ENCODE peak calls at places on chromosomes 12 and 14, in ten cellular contexts. One of them, this sample, is unnamed.

GRCh38 chr12:46386877-46387629 is 14.5 kb upstream of the SLC38A2 start:
- DNase-seq in NCI-H1092: no peak
- DNase-seq in activated CD4-positive, alpha-beta T cell treated with anti-CD3 and anti-CD28 coated beads for 48 hours: no peak
- DNase-seq in RWPE1: no peak
- DNase-seq in epithelial cell of esophagus: no peak
- DNase-seq in NCI-H510A treated with DMSO at 0.1 percent for 48 hours: no peak
- DNase-seq in KG1: peak
- DNase-seq in fibroblast of mammary gland: peak
- DNase-seq in upper lobe of right lung: no peak
- DNase-seq in Right ventricle myocardium superior: peak
- DNase-seq in this sample: no peak

GRCh38 chr12:86290615-86291014 is 34.4 kb upstream of the MGAT4C start:
- DNase-seq in NCI-H1092: no peak
- DNase-seq in activated CD4-positive, alpha-beta T cell treated with anti-CD3 and anti-CD28 coated beads for 48 hours: no peak
- DNase-seq in RWPE1: no peak
- DNase-seq in epithelial cell of esophagus: no peak
- DNase-seq in NCI-H510A treated with DMSO at 0.1 percent for 48 hours: no peak
- DNase-seq in KG1: no peak
- DNase-seq in fibroblast of mammary gland: no peak
- DNase-seq in upper lobe of right lung: no peak
- DNase-seq in Right ventricle myocardium superior: no peak
- DNase-seq in this sample: no peak

GRCh38 chr12:34396006-34396860 is 373.9 kb downstream of the ALG10 start:
- DNase-seq in NCI-H1092: no peak
- DNase-seq in activated CD4-positive, alpha-beta T cell treated with anti-CD3 and anti-CD28 coated beads for 48 hours: no peak
- DNase-seq in RWPE1: no peak
- DNase-seq in epithelial cell of esophagus: no peak
- DNase-seq in NCI-H510A treated with DMSO at 0.1 percent for 48 hours: no peak
- DNase-seq in KG1: no peak
- DNase-seq in fibroblast of mammary gland: no peak
- DNase-seq in upper lobe of right lung: peak
- DNase-seq in Right ventricle myocardium superior: peak
- DNase-seq in this sample: no peak

GRCh38 chr12:114774181-114774580 is 90.2 kb upstream of the TBX3 start:
- DNase-seq in NCI-H1092: no peak
- DNase-seq in activated CD4-positive, alpha-beta T cell treated with anti-CD3 and anti-CD28 coated beads for 48 hours: no peak
- DNase-seq in RWPE1: no peak
- DNase-seq in epithelial cell of esophagus: no peak
- DNase-seq in NCI-H510A treated with DMSO at 0.1 percent for 48 hours: no peak
- DNase-seq in KG1: no peak
- DNase-seq in fibroblast of mammary gland: peak
- DNase-seq in upper lobe of right lung: no peak
- DNase-seq in Right ventricle myocardium superior: no peak
- DNase-seq in this sample: no peak

GRCh38 chr12:55929306-55929791 is 1.6 kb upstream of the DGKA start:
- DNase-seq in NCI-H1092: no peak
- DNase-seq in activated CD4-positive, alpha-beta T cell treated with anti-CD3 and anti-CD28 coated beads for 48 hours: peak
- DNase-seq in RWPE1: no peak
- DNase-seq in epithelial cell of esophagus: no peak
- DNase-seq in NCI-H510A treated with DMSO at 0.1 percent for 48 hours: no peak
- DNase-seq in KG1: peak
- DNase-seq in fibroblast of mammary gland: no peak
- DNase-seq in upper lobe of right lung: no peak
- DNase-seq in Right ventricle myocardium superior: no peak
- DNase-seq in this sample: no peak

GRCh38 chr12:2355198-2355597 is 302.4 kb downstream of the CACNA1C start:
- DNase-seq in NCI-H1092: no peak
- DNase-seq in activated CD4-positive, alpha-beta T cell treated with anti-CD3 and anti-CD28 coated beads for 48 hours: no peak
- DNase-seq in RWPE1: no peak
- DNase-seq in epithelial cell of esophagus: no peak
- DNase-seq in NCI-H510A treated with DMSO at 0.1 percent for 48 hours: no peak
- DNase-seq in KG1: no peak
- DNase-seq in fibroblast of mammary gland: no peak
- DNase-seq in upper lobe of right lung: no peak
- DNase-seq in Right ventricle myocardium superior: no peak
- DNase-seq in this sample: no peak

GRCh38 chr12:105245291-105245690 is 9.3 kb upstream of the APPL2 start:
- DNase-seq in NCI-H1092: no peak
- DNase-seq in activated CD4-positive, alpha-beta T cell treated with anti-CD3 and anti-CD28 coated beads for 48 hours: no peak
- DNase-seq in RWPE1: no peak
- DNase-seq in epithelial cell of esophagus: peak
- DNase-seq in NCI-H510A treated with DMSO at 0.1 percent for 48 hours: no peak
- DNase-seq in KG1: no peak
- DNase-seq in fibroblast of mammary gland: no peak
- DNase-seq in upper lobe of right lung: no peak
- DNase-seq in Right ventricle myocardium superior: no peak
- DNase-seq in this sample: no peak

GRCh38 chr12:14795028-14795448 is 8.2 kb downstream of the WBP11 start:
- DNase-seq in NCI-H1092: no peak
- DNase-seq in activated CD4-positive, alpha-beta T cell treated with anti-CD3 and anti-CD28 coated beads for 48 hours: no peak
- DNase-seq in RWPE1: no peak
- DNase-seq in epithelial cell of esophagus: no peak
- DNase-seq in NCI-H510A treated with DMSO at 0.1 percent for 48 hours: no peak
- DNase-seq in KG1: no peak
- DNase-seq in fibroblast of mammary gland: peak
- DNase-seq in upper lobe of right lung: no peak
- DNase-seq in Right ventricle myocardium superior: no peak
- DNase-seq in this sample: no peak

GRCh38 chr12:115421796-115422709 is 738.1 kb upstream of the TBX3 start:
- DNase-seq in NCI-H1092: no peak
- DNase-seq in activated CD4-positive, alpha-beta T cell treated with anti-CD3 and anti-CD28 coated beads for 48 hours: no peak
- DNase-seq in RWPE1: no peak
- DNase-seq in epithelial cell of esophagus: no peak
- DNase-seq in NCI-H510A treated with DMSO at 0.1 percent for 48 hours: no peak
- DNase-seq in KG1: no peak
- DNase-seq in fibroblast of mammary gland: no peak
- DNase-seq in upper lobe of right lung: no peak
- DNase-seq in Right ventricle myocardium superior: no peak
- DNase-seq in this sample: no peak

GRCh38 chr14:93480867-93481266 is 50.1 kb downstream of the UNC79 start:
- DNase-seq in NCI-H1092: no peak
- DNase-seq in activated CD4-positive, alpha-beta T cell treated with anti-CD3 and anti-CD28 coated beads for 48 hours: no peak
- DNase-seq in RWPE1: no peak
- DNase-seq in epithelial cell of esophagus: no peak
- DNase-seq in NCI-H510A treated with DMSO at 0.1 percent for 48 hours: no peak
- DNase-seq in KG1: no peak
- DNase-seq in fibroblast of mammary gland: no peak
- DNase-seq in upper lobe of right lung: no peak
- DNase-seq in Right ventricle myocardium superior: no peak
- DNase-seq in this sample: no peak

GRCh38 chr12:95545731-95546490 is 5.4 kb downstream of the USP44 start:
- DNase-seq in NCI-H1092: no peak
- DNase-seq in activated CD4-positive, alpha-beta T cell treated with anti-CD3 and anti-CD28 coated beads for 48 hours: no peak
- DNase-seq in RWPE1: no peak
- DNase-seq in epithelial cell of esophagus: no peak
- DNase-seq in NCI-H510A treated with DMSO at 0.1 percent for 48 hours: no peak
- DNase-seq in KG1: no peak
- DNase-seq in fibroblast of mammary gland: no peak
- DNase-seq in upper lobe of right lung: no peak
- DNase-seq in Right ventricle myocardium superior: no peak
- DNase-seq in this sample: peak

GRCh38 chr14:38824691-38825090 is 278.3 kb downstream of the SEC23A start:
- DNase-seq in NCI-H1092: no peak
- DNase-seq in activated CD4-positive, alpha-beta T cell treated with anti-CD3 and anti-CD28 coated beads for 48 hours: no peak
- DNase-seq in RWPE1: no peak
- DNase-seq in epithelial cell of esophagus: no peak
- DNase-seq in NCI-H510A treated with DMSO at 0.1 percent for 48 hours: no peak
- DNase-seq in KG1: no peak
- DNase-seq in fibroblast of mammary gland: no peak
- DNase-seq in upper lobe of right lung: no peak
- DNase-seq in Right ventricle myocardium superior: no peak
- DNase-seq in this sample: no peak

GRCh38 chr14:20683896-20684661 is at the start of gene RNASE4:
- DNase-seq in NCI-H1092: no peak
- DNase-seq in activated CD4-positive, alpha-beta T cell treated with anti-CD3 and anti-CD28 coated beads for 48 hours: peak
- DNase-seq in RWPE1: peak
- DNase-seq in epithelial cell of esophagus: peak
- DNase-seq in NCI-H510A treated with DMSO at 0.1 percent for 48 hours: peak
- DNase-seq in KG1: peak
- DNase-seq in fibroblast of mammary gland: peak
- DNase-seq in upper lobe of right lung: peak
- DNase-seq in Right ventricle myocardium superior: peak
- DNase-seq in this sample: no peak

GRCh38 chr12:3129301-3130052 is 52.3 kb downstream of the TSPAN9 start:
- DNase-seq in NCI-H1092: peak
- DNase-seq in activated CD4-positive, alpha-beta T cell treated with anti-CD3 and anti-CD28 coated beads for 48 hours: peak
- DNase-seq in RWPE1: no peak
- DNase-seq in epithelial cell of esophagus: no peak
- DNase-seq in NCI-H510A treated with DMSO at 0.1 percent for 48 hours: no peak
- DNase-seq in KG1: peak
- DNase-seq in fibroblast of mammary gland: peak
- DNase-seq in upper lobe of right lung: no peak
- DNase-seq in Right ventricle myocardium superior: no peak
- DNase-seq in this sample: no peak

GRCh38 chr14:51242545-51243490 is 2.8 kb downstream of the TMX1 start:
- DNase-seq in NCI-H1092: no peak
- DNase-seq in activated CD4-positive, alpha-beta T cell treated with anti-CD3 and anti-CD28 coated beads for 48 hours: no peak
- DNase-seq in RWPE1: no peak
- DNase-seq in epithelial cell of esophagus: no peak
- DNase-seq in NCI-H510A treated with DMSO at 0.1 percent for 48 hours: no peak
- DNase-seq in KG1: no peak
- DNase-seq in fibroblast of mammary gland: peak
- DNase-seq in upper lobe of right lung: no peak
- DNase-seq in Right ventricle myocardium superior: no peak
- DNase-seq in this sample: no peak

GRCh38 chr12:124837958-124838803 is 25.5 kb downstream of the SCARB1 start:
- DNase-seq in NCI-H1092: peak
- DNase-seq in activated CD4-positive, alpha-beta T cell treated with anti-CD3 and anti-CD28 coated beads for 48 hours: no peak
- DNase-seq in RWPE1: peak
- DNase-seq in epithelial cell of esophagus: peak
- DNase-seq in NCI-H510A treated with DMSO at 0.1 percent for 48 hours: no peak
- DNase-seq in KG1: no peak
- DNase-seq in fibroblast of mammary gland: peak
- DNase-seq in upper lobe of right lung: no peak
- DNase-seq in Right ventricle myocardium superior: peak
- DNase-seq in this sample: peak

GRCh38 chr12:68636268-68636667 is 25.6 kb downstream of the RAP1B start:
- DNase-seq in NCI-H1092: no peak
- DNase-seq in activated CD4-positive, alpha-beta T cell treated with anti-CD3 and anti-CD28 coated beads for 48 hours: no peak
- DNase-seq in RWPE1: no peak
- DNase-seq in epithelial cell of esophagus: peak
- DNase-seq in NCI-H510A treated with DMSO at 0.1 percent for 48 hours: no peak
- DNase-seq in KG1: no peak
- DNase-seq in fibroblast of mammary gland: peak
- DNase-seq in upper lobe of right lung: no peak
- DNase-seq in Right ventricle myocardium superior: no peak
- DNase-seq in this sample: no peak

GRCh38 chr12:52867152-52867551 is 18.4 kb upstream of the KRT78 start:
- DNase-seq in NCI-H1092: no peak
- DNase-seq in activated CD4-positive, alpha-beta T cell treated with anti-CD3 and anti-CD28 coated beads for 48 hours: no peak
- DNase-seq in RWPE1: no peak
- DNase-seq in epithelial cell of esophagus: peak
- DNase-seq in NCI-H510A treated with DMSO at 0.1 percent for 48 hours: no peak
- DNase-seq in KG1: no peak
- DNase-seq in fibroblast of mammary gland: no peak
- DNase-seq in upper lobe of right lung: no peak
- DNase-seq in Right ventricle myocardium superior: no peak
- DNase-seq in this sample: no peak

GRCh38 chr12:104764225-104765073 is 193.6 kb downstream of the SLC41A2 start:
- DNase-seq in NCI-H1092: no peak
- DNase-seq in activated CD4-positive, alpha-beta T cell treated with anti-CD3 and anti-CD28 coated beads for 48 hours: no peak
- DNase-seq in RWPE1: no peak
- DNase-seq in epithelial cell of esophagus: no peak
- DNase-seq in NCI-H510A treated with DMSO at 0.1 percent for 48 hours: no peak
- DNase-seq in KG1: no peak
- DNase-seq in fibroblast of mammary gland: no peak
- DNase-seq in upper lobe of right lung: no peak
- DNase-seq in Right ventricle myocardium superior: no peak
- DNase-seq in this sample: no peak

GRCh38 chr14:22843123-22843925 is 6.9 kb downstream of the MMP14 start:
- DNase-seq in NCI-H1092: no peak
- DNase-seq in activated CD4-positive, alpha-beta T cell treated with anti-CD3 and anti-CD28 coated beads for 48 hours: no peak
- DNase-seq in RWPE1: no peak
- DNase-seq in epithelial cell of esophagus: no peak
- DNase-seq in NCI-H510A treated with DMSO at 0.1 percent for 48 hours: no peak
- DNase-seq in KG1: no peak
- DNase-seq in fibroblast of mammary gland: no peak
- DNase-seq in upper lobe of right lung: no peak
- DNase-seq in Right ventricle myocardium superior: no peak
- DNase-seq in this sample: no peak

GRCh38 chr14:68526420-68527105 is 266.3 kb downstream of the ZFP36L1 start:
- DNase-seq in NCI-H1092: no peak
- DNase-seq in activated CD4-positive, alpha-beta T cell treated with anti-CD3 and anti-CD28 coated beads for 48 hours: no peak
- DNase-seq in RWPE1: no peak
- DNase-seq in epithelial cell of esophagus: peak
- DNase-seq in NCI-H510A treated with DMSO at 0.1 percent for 48 hours: no peak
- DNase-seq in KG1: no peak
- DNase-seq in fibroblast of mammary gland: no peak
- DNase-seq in upper lobe of right lung: peak
- DNase-seq in Right ventricle myocardium superior: peak
- DNase-seq in this sample: peak

GRCh38 chr12:56839489-56840442 is 76.6 kb downstream of the HSD17B6 start:
- DNase-seq in NCI-H1092: no peak
- DNase-seq in activated CD4-positive, alpha-beta T cell treated with anti-CD3 and anti-CD28 coated beads for 48 hours: peak
- DNase-seq in RWPE1: peak
- DNase-seq in epithelial cell of esophagus: peak
- DNase-seq in NCI-H510A treated with DMSO at 0.1 percent for 48 hours: no peak
- DNase-seq in KG1: no peak
- DNase-seq in fibroblast of mammary gland: peak
- DNase-seq in upper lobe of right lung: peak
- DNase-seq in Right ventricle myocardium superior: peak
- DNase-seq in this sample: no peak

GRCh38 chr14:64605926-64606685 is 56.3 kb downstream of the PPP1R36 start:
- DNase-seq in NCI-H1092: no peak
- DNase-seq in activated CD4-positive, alpha-beta T cell treated with anti-CD3 and anti-CD28 coated beads for 48 hours: no peak
- DNase-seq in RWPE1: peak
- DNase-seq in epithelial cell of esophagus: peak
- DNase-seq in NCI-H510A treated with DMSO at 0.1 percent for 48 hours: no peak
- DNase-seq in KG1: no peak
- DNase-seq in fibroblast of mammary gland: peak
- DNase-seq in upper lobe of right lung: no peak
- DNase-seq in Right ventricle myocardium superior: no peak
- DNase-seq in this sample: no peak

GRCh38 chr12:107437954-107438353 is 247.6 kb upstream of the PWP1 start:
- DNase-seq in NCI-H1092: no peak
- DNase-seq in activated CD4-positive, alpha-beta T cell treated with anti-CD3 and anti-CD28 coated beads for 48 hours: no peak
- DNase-seq in RWPE1: no peak
- DNase-seq in epithelial cell of esophagus: no peak
- DNase-seq in NCI-H510A treated with DMSO at 0.1 percent for 48 hours: no peak
- DNase-seq in KG1: no peak
- DNase-seq in fibroblast of mammary gland: no peak
- DNase-seq in upper lobe of right lung: no peak
- DNase-seq in Right ventricle myocardium superior: no peak
- DNase-seq in this sample: no peak

GRCh38 chr14:54877015-54877702 is 25.5 kb downstream of the GCH1 start:
- DNase-seq in NCI-H1092: no peak
- DNase-seq in activated CD4-positive, alpha-beta T cell treated with anti-CD3 and anti-CD28 coated beads for 48 hours: no peak
- DNase-seq in RWPE1: no peak
- DNase-seq in epithelial cell of esophagus: no peak
- DNase-seq in NCI-H510A treated with DMSO at 0.1 percent for 48 hours: no peak
- DNase-seq in KG1: no peak
- DNase-seq in fibroblast of mammary gland: peak
- DNase-seq in upper lobe of right lung: no peak
- DNase-seq in Right ventricle myocardium superior: no peak
- DNase-seq in this sample: no peak

GRCh38 chr12:13293086-13293485 is 96.6 kb downstream of the EMP1 start:
- DNase-seq in NCI-H1092: no peak
- DNase-seq in activated CD4-positive, alpha-beta T cell treated with anti-CD3 and anti-CD28 coated beads for 48 hours: no peak
- DNase-seq in RWPE1: no peak
- DNase-seq in epithelial cell of esophagus: no peak
- DNase-seq in NCI-H510A treated with DMSO at 0.1 percent for 48 hours: no peak
- DNase-seq in KG1: no peak
- DNase-seq in fibroblast of mammary gland: peak
- DNase-seq in upper lobe of right lung: no peak
- DNase-seq in Right ventricle myocardium superior: no peak
- DNase-seq in this sample: no peak

GRCh38 chr12:57529831-57530230 is 7.2 kb downstream of the MBD6 start:
- DNase-seq in NCI-H1092: no peak
- DNase-seq in activated CD4-positive, alpha-beta T cell treated with anti-CD3 and anti-CD28 coated beads for 48 hours: no peak
- DNase-seq in RWPE1: no peak
- DNase-seq in epithelial cell of esophagus: no peak
- DNase-seq in NCI-H510A treated with DMSO at 0.1 percent for 48 hours: no peak
- DNase-seq in KG1: no peak
- DNase-seq in fibroblast of mammary gland: no peak
- DNase-seq in upper lobe of right lung: no peak
- DNase-seq in Right ventricle myocardium superior: no peak
- DNase-seq in this sample: no peak

GRCh38 chr12:12488296-12488695 is 74.4 kb downstream of the DUSP16 start:
- DNase-seq in NCI-H1092: no peak
- DNase-seq in activated CD4-positive, alpha-beta T cell treated with anti-CD3 and anti-CD28 coated beads for 48 hours: no peak
- DNase-seq in RWPE1: no peak
- DNase-seq in epithelial cell of esophagus: no peak
- DNase-seq in NCI-H510A treated with DMSO at 0.1 percent for 48 hours: no peak
- DNase-seq in KG1: no peak
- DNase-seq in fibroblast of mammary gland: no peak
- DNase-seq in upper lobe of right lung: no peak
- DNase-seq in Right ventricle myocardium superior: no peak
- DNase-seq in this sample: no peak

This sample was measured in NCI-H1417.